ENCODE peak calls at places on chromosomes 13 and 19, in five cellular contexts. O is SK-N-SH, X is K562, V is GM12878, P is HepG2. U is an unnamed sample.
A peak's percentile ranks its signal among the peaks of the same experiment; 100 is the strongest.

GRCh38 chr19:33671211-33671610 is 49.5 kb downstream of the CHST8 start:
- DNase-seq in O (no peak), X (no peak), V (no peak), P (no peak), U (no peak)

GRCh38 chr19:3189702-3190469 is 4.2 kb downstream of the NCLN start:
- DNase-seq in O (no peak), X (no peak), V (no peak), P (no peak), U (no peak)

GRCh38 chr19:10289167-10289835 is 451 bp upstream of the ICAM5 start:
- DNase-seq in O (peak; percentile 68), X (peak; percentile 82), V (no peak), P (peak; percentile 53), U (peak; percentile 70)

GRCh38 chr13:37539176-37539575 is 59.4 kb downstream of the POSTN start:
- DNase-seq in O (no peak), X (no peak), V (no peak), P (no peak), U (no peak)

GRCh38 chr13:43054803-43055802 is 31.7 kb downstream of the DNAJC15 start:
- DNase-seq in O (no peak), X (no peak), V (no peak), P (peak; percentile 75), U (peak; percentile 45)

GRCh38 chr13:91785435-91786137 is 387.2 kb downstream of the GPC5 start:
- DNase-seq in O (no peak), X (no peak), V (no peak), P (no peak), U (no peak)

GRCh38 chr13:46403851-46404731 is 17.0 kb upstream of the RUBCNL start:
- DNase-seq in O (no peak), X (no peak), V (no peak), P (no peak), U (no peak)

GRCh38 chr19:7772752-7773291 is 9.8 kb downstream of the CLEC4M start:
- DNase-seq in O (no peak), X (no peak), V (peak; percentile 68), P (no peak), U (no peak)

GRCh38 chr13:114025432-114026127 is 51.7 kb upstream of the C13orf46 start:
- DNase-seq in O (peak; percentile 85), X (peak; percentile 12), V (no peak), P (no peak), U (no peak)

GRCh38 chr13:45527699-45528462 is 63.1 kb downstream of the COG3 start:
- DNase-seq in O (no peak), X (no peak), V (no peak), P (peak; percentile 77), U (no peak)

GRCh38 chr19:42529248-42529764 is 1.0 kb upstream of the CEACAM1 start:
- DNase-seq in O (peak; percentile 77), X (peak; percentile 72), V (no peak), P (peak; percentile 78), U (peak; percentile 75)

GRCh38 chr13:110663044-110663443 is 42.9 kb downstream of the CARS2 start:
- DNase-seq in O (no peak), X (no peak), V (no peak), P (no peak), U (no peak)

GRCh38 chr19:10049626-10050025 is 36.3 kb downstream of the RDH8 start:
- DNase-seq in O (no peak), X (no peak), V (no peak), P (no peak), U (no peak)

GRCh38 chr13:95535243-95535642 is 17.3 kb upstream of the CLDN10 start:
- DNase-seq in O (no peak), X (no peak), V (no peak), P (peak; percentile 84), U (no peak)

GRCh38 chr13:30463820-30464495 is 1.8 kb downstream of the HMGB1 start:
- DNase-seq in O (no peak), X (peak; percentile 15), V (no peak), P (peak; percentile 70), U (no peak)

GRCh38 chr13:42153371-42153770 is 104.9 kb downstream of the DGKH start:
- DNase-seq in O (no peak), X (no peak), V (no peak), P (no peak), U (no peak)

GRCh38 chr19:29663861-29664752 is 1.2 kb upstream of the PLEKHF1 start:
- DNase-seq in O (no peak), X (peak; percentile 10), V (no peak), P (no peak), U (no peak)
- TF ChIP-seq FOXM1 in O (no peak), X (no peak), V (no peak), P (no peak), U (no peak)

GRCh38 chr19:13817018-13817614 is 21.9 kb downstream of the ZSWIM4 start:
- DNase-seq in O (no peak), X (peak; percentile 91), V (no peak), P (no peak), U (no peak)
- TF ChIP-seq FOXM1 in O (no peak), X (no peak), V (no peak), P (no peak), U (no peak)

DNA sequence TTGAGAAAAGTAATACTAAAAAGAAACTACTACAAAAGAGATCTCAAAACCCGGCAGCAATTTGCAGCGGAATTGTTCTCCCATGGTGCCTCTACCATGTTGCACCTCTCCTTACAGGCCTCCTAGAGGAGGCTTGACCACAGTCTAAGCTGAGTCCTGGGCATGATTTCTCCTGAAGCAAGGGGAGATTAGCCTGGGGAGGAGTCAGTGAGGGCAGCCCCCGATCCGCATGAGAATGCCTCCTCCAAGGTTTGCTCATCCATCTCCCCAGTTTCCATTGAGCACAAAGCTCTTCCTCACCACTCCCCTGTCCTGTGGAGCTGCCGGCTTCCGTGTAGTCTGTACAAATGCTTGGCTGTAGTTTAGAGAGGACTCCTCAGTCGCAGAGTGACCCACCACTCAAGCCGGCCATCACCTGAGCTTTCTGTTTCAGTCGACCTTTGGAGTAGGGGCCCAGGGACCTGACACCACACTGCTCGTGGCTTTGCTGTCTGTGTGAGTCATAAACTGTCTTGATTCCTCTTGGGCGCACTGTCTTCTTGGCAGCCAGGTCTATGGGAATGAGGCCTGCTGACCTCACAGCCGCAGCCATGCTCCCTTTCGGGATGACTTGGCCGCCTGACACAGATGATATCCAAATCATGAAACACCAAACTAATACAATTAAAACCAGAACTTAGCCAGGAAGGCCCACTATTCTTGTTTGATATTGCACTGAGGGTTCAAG is 72.3 kb downstream of the C1QTNF9 start:
- DNase-seq in O (no peak), X (no peak), V (no peak), P (no peak), U (no peak)
- TF ChIP-seq FOXM1 in O (no peak), X (no peak), V (no peak), P (no peak), U (no peak)

GRCh38 chr13:62302341-62302740 is 886.7 kb upstream of the PCDH20 start:
- DNase-seq in O (no peak), X (no peak), V (no peak), P (no peak), U (no peak)
- TF ChIP-seq FOXM1 in O (no peak), X (no peak), V (no peak), P (no peak), U (no peak)

GRCh38 chr19:31364956-31365355 is 15.7 kb upstream of the TSHZ3 start:
- DNase-seq in O (no peak), X (no peak), V (no peak), P (no peak), U (no peak)
- TF ChIP-seq FOXM1 in O (no peak), X (no peak), V (no peak), P (no peak), U (no peak)

DNA sequence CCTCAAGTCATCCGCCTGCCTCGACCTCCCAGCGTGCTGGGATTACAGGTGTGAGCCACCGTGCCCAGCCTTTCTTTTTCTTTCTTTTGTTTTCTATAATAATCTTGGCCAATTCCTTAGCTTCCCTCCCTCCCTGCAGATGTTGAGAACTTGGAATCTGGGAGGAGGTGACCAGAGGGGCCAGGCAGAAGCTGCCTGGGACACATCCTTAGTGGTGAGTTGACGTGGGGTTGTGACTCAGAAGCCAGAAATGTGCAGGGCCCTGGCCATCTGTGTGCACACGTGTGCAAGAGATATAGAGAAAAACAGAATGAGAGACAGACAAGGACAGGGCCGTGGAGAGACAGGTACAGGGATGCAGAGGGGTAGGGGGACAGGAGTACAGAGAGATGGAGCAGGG is 154.3 kb downstream of the SIPA1L3 start:
- DNase-seq in O (no peak), X (no peak), V (no peak), P (no peak), U (no peak)
- TF ChIP-seq FOXM1 in O (no peak), X (no peak), V (no peak), P (no peak), U (no peak)

GRCh38 chr19:17910776-17911360 is 21.9 kb upstream of the CCDC124 start:
- DNase-seq in O (no peak), X (no peak), V (no peak), P (no peak), U (no peak)

GRCh38 chr19:17920527-17920926 is 12.3 kb upstream of the CCDC124 start:
- DNase-seq in O (no peak), X (no peak), V (no peak), P (no peak), U (no peak)

DNA sequence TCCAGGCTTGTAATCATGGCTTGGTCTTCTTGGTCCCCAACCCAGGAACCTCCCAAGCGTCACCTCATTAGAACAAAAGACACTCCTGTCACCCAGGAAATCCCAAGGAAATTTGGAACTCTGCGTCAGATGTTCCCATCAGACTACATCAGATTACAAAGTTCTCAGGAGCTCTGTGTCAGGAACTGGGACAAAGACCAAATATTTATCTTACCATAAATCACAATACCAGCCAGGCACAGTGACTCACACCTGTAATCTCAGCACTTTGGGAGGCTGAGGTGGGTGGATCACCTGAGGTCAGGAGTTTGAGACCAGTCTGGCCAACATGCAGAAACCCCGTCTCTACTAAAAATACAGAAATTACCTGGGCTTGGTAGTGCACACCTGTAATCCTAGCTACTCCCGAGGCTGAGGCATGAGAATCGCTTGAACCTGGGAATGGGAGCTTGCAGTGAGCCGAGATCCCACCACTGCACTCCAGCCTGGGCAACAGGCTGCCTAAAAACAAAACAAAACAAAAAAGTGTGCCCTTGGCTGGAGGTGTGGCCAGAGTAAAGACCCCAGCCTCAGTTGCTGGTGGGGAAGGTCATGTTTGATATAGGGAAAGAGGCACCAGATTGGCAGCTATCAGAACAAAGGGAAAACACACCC is 16.7 kb upstream of the CCDC124 start:
- DNase-seq in O (no peak), X (no peak), V (no peak), P (no peak), U (no peak)
- TF ChIP-seq FOXM1 in O (no peak), X (no peak), V (no peak), P (no peak), U (no peak)

GRCh38 chr13:31952641-31953380 is 78.8 kb upstream of the FRY start:
- DNase-seq in O (no peak), X (no peak), V (no peak), P (no peak), U (no peak)

GRCh38 chr13:31947105-31947504 is 84.5 kb upstream of the FRY start:
- DNase-seq in O (no peak), X (no peak), V (no peak), P (no peak), U (no peak)

GRCh38 chr13:31947506-31947905 is 84.1 kb upstream of the FRY start:
- DNase-seq in O (no peak), X (no peak), V (no peak), P (no peak), U (no peak)

GRCh38 chr13:31951215-31951678 is 80.3 kb upstream of the FRY start:
- DNase-seq in O (no peak), X (no peak), V (peak; percentile 89), P (no peak), U (no peak)

GRCh38 chr13:31950121-31950810 is 81.3 kb upstream of the FRY start:
- DNase-seq in O (no peak), X (no peak), V (no peak), P (no peak), U (no peak)
- TF ChIP-seq FOXM1 in O (no peak), X (no peak), V (no peak), P (no peak), U (no peak)

U was measured in HEK293T.